ENCODE peak calls at places on chromosomes 7 and 10, in seven cellular contexts. H is fibroblast of lung; K is naive thymus-derived CD4-positive, alpha-beta T cell; U is spleen; T is lower lobe of right lung; C is aorta; O is fibroblast of the aortic adventitia. I is an unnamed sample.

GRCh38 chr7:42502022-42502421 is 265.0 kb upstream of the GLI3 start:
- DNase-seq in H (peak; percentile 23), K (no peak), U (no peak), T (no peak), C (no peak), O (peak; percentile 28), I (no peak)

GRCh38 chr10:72889391-72889831 is 4.1 kb upstream of the OIT3 start:
- DNase-seq in H (peak; percentile 28), K (no peak), U (no peak), T (no peak), C (no peak), O (peak; percentile 22), I (no peak)

GRCh38 chr10:66625709-66626590 is 299.9 kb upstream of the LRRTM3 start:
- DNase-seq in H (peak; percentile 3), K (no peak), U (no peak), T (no peak), C (no peak), O (no peak), I (no peak)

GRCh38 chr10:14530465-14530864 is 199.7 kb upstream of the FRMD4A start:
- DNase-seq in H (no peak), K (no peak), U (no peak), T (no peak), C (no peak), O (no peak), I (no peak)

GRCh38 chr7:2967705-2968104 is 76.0 kb downstream of the CARD11 start:
- DNase-seq in H (no peak), K (no peak), U (no peak), T (no peak), C (no peak), O (no peak), I (no peak)

GRCh38 chr10:89664206-89664605 is 19.2 kb upstream of the PANK1 start:
- DNase-seq in H (no peak), K (no peak), U (no peak), T (no peak), C (no peak), O (no peak), I (no peak)

GRCh38 chr7:79922894-79923293 is 211.7 kb upstream of the GNAI1 start:
- DNase-seq in H (no peak), K (no peak), U (peak; percentile 68), T (no peak), C (no peak), O (no peak), I (no peak)

GRCh38 chr7:128103498-128104108 is 72.4 kb upstream of the LRRC4 start:
- DNase-seq in H (peak; percentile 38), K (no peak), U (peak; percentile 93), T (peak; percentile 49), C (peak; percentile 63), O (peak; percentile 25), I (no peak)

GRCh38 chr10:130814610-130815009 is 496.9 kb downstream of the TCERG1L start:
- DNase-seq in H (no peak), K (no peak), U (no peak), T (no peak), C (no peak), O (no peak), I (no peak)

GRCh38 chr7:2734761-2735571 is 47.0 kb downstream of the AMZ1 start:
- DNase-seq in H (no peak), K (no peak), U (peak; percentile 85), T (no peak), C (peak; percentile 84), O (no peak), I (peak; percentile 61)

GRCh38 chr7:37920619-37921339 is at the start of gene EPDR1:
- DNase-seq in H (no peak), K (no peak), U (peak; percentile 80), T (peak; percentile 83), C (peak; percentile 78), O (no peak), I (no peak)

GRCh38 chr7:158432369-158433270 is 155.0 kb downstream of the PTPRN2 start:
- DNase-seq in H (peak; percentile 67), K (no peak), U (peak; percentile 56), T (peak; percentile 68), C (no peak), O (no peak), I (no peak)

GRCh38 chr7:47262881-47263280 is 319.0 kb downstream of the TNS3 start:
- DNase-seq in H (no peak), K (no peak), U (no peak), T (no peak), C (no peak), O (no peak), I (no peak)

GRCh38 chr7:37092548-37092947 is 356.1 kb downstream of the ELMO1 start:
- DNase-seq in H (no peak), K (no peak), U (no peak), T (peak; percentile 53), C (peak; percentile 55), O (no peak), I (no peak)

GRCh38 chr10:50436805-50437204 is 185.5 kb upstream of the ASAH2 start:
- DNase-seq in H (no peak), K (no peak), U (no peak), T (no peak), C (no peak), O (no peak), I (no peak)

GRCh38 chr10:49277973-49278372 is 21.0 kb upstream of the C10orf71 start:
- DNase-seq in H (no peak), K (no peak), U (no peak), T (no peak), C (no peak), O (no peak), I (no peak)

GRCh38 chr7:47534322-47535032 is 47.4 kb downstream of the TNS3 start:
- DNase-seq in H (no peak), K (no peak), U (peak; percentile 14), T (no peak), C (no peak), O (no peak), I (no peak)

GRCh38 chr7:141356096-141356495 is 195.1 kb upstream of the AGK start:
- DNase-seq in H (peak; percentile 69), K (no peak), U (no peak), T (no peak), C (no peak), O (peak; percentile 17), I (no peak)

GRCh38 chr10:92291921-92292860 is 1.2 kb downstream of the MARCHF5 start:
- DNase-seq in H (peak; percentile 60), K (peak; percentile 33), U (peak; percentile 83), T (peak; percentile 61), C (peak; percentile 66), O (peak; percentile 73), I (peak; percentile 68)

GRCh38 chr7:80027616-80028173 is 106.9 kb upstream of the GNAI1 start:
- DNase-seq in H (no peak), K (no peak), U (no peak), T (no peak), C (no peak), O (no peak), I (no peak)

GRCh38 chr7:4706384-4707032 is 24.4 kb downstream of the FOXK1 start:
- DNase-seq in H (no peak), K (no peak), U (no peak), T (no peak), C (no peak), O (no peak), I (no peak)

GRCh38 chr7:41912426-41912825 is 209.5 kb upstream of the INHBA start:
- DNase-seq in H (no peak), K (no peak), U (no peak), T (no peak), C (no peak), O (peak; percentile 22), I (no peak)

GRCh38 chr7:142481548-142481947 is 223.7 kb upstream of the PRSS58 start:
- DNase-seq in H (peak; percentile 49), K (no peak), U (no peak), T (no peak), C (no peak), O (peak; percentile 41), I (no peak)

GRCh38 chr7:33905389-33906032 is at the start of gene BMPER:
- DNase-seq in H (no peak), K (no peak), U (peak; percentile 73), T (peak; percentile 45), C (no peak), O (no peak), I (no peak)

GRCh38 chr7:142587578-142588191 is 161.6 kb upstream of the PRSS1 start:
- DNase-seq in H (peak; percentile 75), K (peak; percentile 40), U (no peak), T (no peak), C (no peak), O (peak; percentile 76), I (peak; percentile 20)

GRCh38 chr7:70042533-70042932 is 444.3 kb downstream of the AUTS2 start:
- DNase-seq in H (peak; percentile 75), K (no peak), U (no peak), T (no peak), C (no peak), O (peak; percentile 47), I (no peak)

GRCh38 chr10:61836233-61836887 is 65.1 kb upstream of the ARID5B start:
- DNase-seq in H (no peak), K (no peak), U (no peak), T (no peak), C (no peak), O (peak; percentile 49), I (no peak)
- H3K4me3 ChIP-seq in H (peak overlapping the region; percentile 32), K (no peak overlapping the region), U (no peak overlapping the region), T (no peak overlapping the region), C (no peak overlapping the region), O (no peak overlapping the region), I (no peak overlapping the region)

GRCh38 chr10:129627442-129627841 is 160.4 kb downstream of the MGMT start:
- DNase-seq in H (no peak), K (no peak), U (no peak), T (no peak), C (no peak), O (no peak), I (no peak)
- H3K4me3 ChIP-seq in H (no peak overlapping the region), K (no peak overlapping the region), U (no peak overlapping the region), T (no peak overlapping the region), C (no peak overlapping the region), O (no peak overlapping the region), I (no peak overlapping the region)

GRCh38 chr7:78489423-78489822 is 690.9 kb downstream of the PHTF2 start:
- DNase-seq in H (no peak), K (no peak), U (no peak), T (no peak), C (no peak), O (no peak), I (no peak)
- H3K4me3 ChIP-seq in H (no peak overlapping the region), K (no peak overlapping the region), U (no peak overlapping the region), T (peak overlapping the region; percentile 20), C (peak overlapping the region; percentile 26), O (no peak overlapping the region), I (no peak overlapping the region)

DNA sequence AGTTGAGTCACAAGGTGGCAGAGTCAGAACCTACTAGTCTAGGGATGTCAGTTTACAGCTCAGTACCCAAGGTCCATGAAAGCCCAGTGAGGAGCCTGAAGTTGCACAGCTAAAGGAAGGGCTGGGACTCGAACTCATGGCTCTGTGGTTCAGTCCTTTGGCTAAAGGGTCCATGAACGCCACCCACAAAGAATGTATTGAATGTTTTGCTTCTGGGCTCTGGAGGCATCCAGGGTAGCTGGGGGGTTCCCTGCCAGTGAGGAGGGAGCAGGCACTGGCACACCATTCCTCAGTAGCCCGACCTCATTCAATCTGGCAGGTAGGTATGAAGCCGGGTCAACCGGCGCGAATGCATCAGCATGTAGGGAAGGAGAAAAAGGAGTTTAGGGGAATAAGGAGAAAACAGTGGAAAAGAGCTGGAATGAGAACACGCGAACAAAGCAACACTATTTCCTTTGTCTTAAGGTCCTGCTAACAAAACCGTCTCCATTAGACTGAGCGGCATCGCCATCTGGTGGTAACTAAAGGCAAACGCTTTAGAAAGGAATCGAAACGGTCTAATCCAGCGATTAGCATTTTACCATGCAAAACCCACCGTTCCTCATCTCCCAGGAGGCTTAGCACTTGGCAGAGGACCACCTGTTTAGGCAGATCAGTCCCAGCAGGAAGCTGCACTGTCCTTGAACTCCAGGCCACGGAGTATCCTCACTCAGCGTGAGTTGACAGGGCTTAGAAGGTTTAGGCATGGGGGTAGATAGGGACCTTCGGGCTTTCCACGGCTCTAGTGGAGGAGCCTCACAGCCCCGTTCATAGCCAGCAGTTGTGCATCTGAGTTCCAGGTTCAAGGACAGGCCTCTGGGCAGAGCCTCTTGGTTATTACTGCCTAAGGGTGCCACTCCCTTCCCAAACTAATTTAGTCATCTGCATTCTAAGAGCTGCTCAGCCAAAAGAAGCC is 122.8 kb downstream of the UBE2H start:
- DNase-seq in H (peak; percentile 84), K (peak; percentile 55), U (peak; percentile 82), T (peak; percentile 58), C (peak; percentile 72), O (peak; percentile 91), I (peak; percentile 80)
- H3K4me3 ChIP-seq in H (no peak overlapping the region), K (no peak overlapping the region), U (no peak overlapping the region), T (peak overlapping the region; percentile 35), C (no peak overlapping the region), O (peak overlapping the region; percentile 31), I (no peak overlapping the region)

I was measured in Jurkat, Clone E6-1.